ENCODE peak calls at places on chromosomes 11 and 22, in six cellular contexts. Y is GM12891; G is adrenal gland; I is naive thymus-derived CD8-positive, alpha-beta T cell; K is fibroblast of gingiva; J is NCI-H69. U is an unnamed sample.

GRCh38 chr11:47078751-47079524 is 97.7 kb downstream of the ARFGAP2 start:
- DNase-seq in Y (no peak), G (no peak), I (no peak), K (peak; percentile 20), J (no peak), U (no peak)

GRCh38 chr22:48944433-48944755 is 883.3 kb downstream of the BRD1 start:
- DNase-seq in Y (no peak), G (peak; percentile 0), I (no peak), K (no peak), J (no peak), U (no peak)

GRCh38 chr11:44005076-44005800 is 42.5 kb upstream of the ACCSL start:
- DNase-seq in Y (no peak), G (peak; percentile 27), I (no peak), K (no peak), J (peak; percentile 93), U (no peak)

GRCh38 chr11:95485115-95485900 is 254.3 kb upstream of the SESN3 start:
- DNase-seq in Y (no peak), G (no peak), I (no peak), K (peak; percentile 52), J (peak; percentile 60), U (no peak)

GRCh38 chr11:120173771-120174170 is 35.9 kb upstream of the TRIM29 start:
- DNase-seq in Y (no peak), G (no peak), I (no peak), K (no peak), J (no peak), U (peak; percentile 3)

GRCh38 chr11:109960831-109961230 is 132.4 kb upstream of the ZC3H12C start:
- DNase-seq in Y (no peak), G (peak; percentile 93), I (no peak), K (peak; percentile 97), J (no peak), U (no peak)

GRCh38 chr22:47057916-47058585 is 295.6 kb downstream of the TBC1D22A start:
- DNase-seq in Y (no peak), G (no peak), I (no peak), K (no peak), J (no peak), U (no peak)

GRCh38 chr11:129323896-129324522 is 51.6 kb upstream of the BARX2 start:
- DNase-seq in Y (no peak), G (peak; percentile 39), I (no peak), K (peak; percentile 70), J (peak; percentile 90), U (no peak)

GRCh38 chr11:76623171-76623883 is 47.2 kb downstream of the LRRC32 start:
- DNase-seq in Y (no peak), G (peak; percentile 28), I (no peak), K (no peak), J (peak; percentile 84), U (no peak)

GRCh38 chr11:122180435-122180834 is 64.4 kb upstream of the BLID start:
- DNase-seq in Y (no peak), G (no peak), I (no peak), K (peak; percentile 99), J (peak; percentile 6), U (no peak)

GRCh38 chr11:68838572-68838964 is 3.1 kb downstream of the CPT1A start:
- DNase-seq in Y (no peak), G (peak; percentile 67), I (no peak), K (no peak), J (no peak), U (no peak)

GRCh38 chr11:76248210-76248609 is 41.9 kb upstream of the WNT11 start:
- DNase-seq in Y (no peak), G (peak; percentile 38), I (no peak), K (no peak), J (peak; percentile 28), U (no peak)

GRCh38 chr11:116117326-116118137 is 613.3 kb upstream of the CADM1 start:
- DNase-seq in Y (no peak), G (no peak), I (no peak), K (no peak), J (no peak), U (no peak)

GRCh38 chr11:126481303-126481680 is 125.8 kb downstream of the ST3GAL4 start:
- DNase-seq in Y (no peak), G (no peak), I (no peak), K (no peak), J (no peak), U (no peak)

GRCh38 chr11:78564889-78565467 is 9.7 kb downstream of the NARS2 start:
- DNase-seq in Y (no peak), G (no peak), I (no peak), K (no peak), J (no peak), U (no peak)

GRCh38 chr22:33684059-33684458 is 236.2 kb downstream of the LARGE1 start:
- DNase-seq in Y (no peak), G (peak; percentile 27), I (no peak), K (no peak), J (no peak), U (no peak)

GRCh38 chr11:122322369-122322768 is 206.4 kb upstream of the BLID start:
- DNase-seq in Y (no peak), G (no peak), I (no peak), K (peak; percentile 76), J (no peak), U (no peak)

GRCh38 chr11:105179542-105180278 is 40.1 kb upstream of the CARD18 start:
- DNase-seq in Y (no peak), G (no peak), I (no peak), K (no peak), J (peak; percentile 27), U (no peak)

U was measured in activated T-helper 2 cell treated with anti-CD3 and anti-CD28 coated beads, Interferon-gamma antibody, Interleukin-2, Interleukin-4, amounts not matched to agents 10 μg/mL and 5 μg/mL and 100 μg/mL, durations not matched to agents 14 hours and 24 hours and 36 hours.